ENCODE peak calls at places on chromosomes 12 and 14, in four cellular contexts. One of them, this sample, is unnamed.

GRCh38 chr14:77200406-77200985 is 18.9 kb downstream of the TMEM63C start:
- DNase-seq in IMR-90: no peak
- DNase-seq in K562: no peak
- DNase-seq in endothelial cell of umbilical vein: no peak
- DNase-seq in this sample: no peak

GRCh38 chr12:61546296-61546695 is 713.9 kb upstream of the USP15 start:
- DNase-seq in IMR-90: no peak
- DNase-seq in K562: no peak
- DNase-seq in endothelial cell of umbilical vein: no peak
- DNase-seq in this sample: no peak

GRCh38 chr14:58638231-58639205 is 756 bp downstream of the DACT1 start:
- DNase-seq in IMR-90: peak
- DNase-seq in K562: no peak
- DNase-seq in endothelial cell of umbilical vein: peak
- DNase-seq in this sample: no peak

GRCh38 chr12:113259499-113259953 is 38.3 kb downstream of the TPCN1 start:
- DNase-seq in IMR-90: no peak
- DNase-seq in K562: no peak
- DNase-seq in endothelial cell of umbilical vein: peak
- DNase-seq in this sample: no peak

GRCh38 chr14:92969470-92970232 is 46.7 kb downstream of the CHGA start:
- DNase-seq in IMR-90: no peak
- DNase-seq in K562: no peak
- DNase-seq in endothelial cell of umbilical vein: no peak
- DNase-seq in this sample: no peak

GRCh38 chr12:116955382-116956021 is 44.8 kb downstream of the FBXW8 start:
- DNase-seq in IMR-90: peak
- DNase-seq in K562: peak
- DNase-seq in endothelial cell of umbilical vein: no peak
- DNase-seq in this sample: no peak

GRCh38 chr14:25953532-25954144 is 644.2 kb downstream of the NOVA1 start:
- DNase-seq in IMR-90: no peak
- DNase-seq in K562: no peak
- DNase-seq in endothelial cell of umbilical vein: peak
- DNase-seq in this sample: no peak

GRCh38 chr12:49950310-49951251 is at the start of gene AQP2:
- DNase-seq in IMR-90: no peak
- DNase-seq in K562: no peak
- DNase-seq in endothelial cell of umbilical vein: no peak
- DNase-seq in this sample: no peak

GRCh38 chr14:101177301-101178055 is 274.0 kb upstream of the RTL1 start:
- DNase-seq in IMR-90: no peak
- DNase-seq in K562: no peak
- DNase-seq in endothelial cell of umbilical vein: no peak
- DNase-seq in this sample: no peak

GRCh38 chr12:92378682-92379479 is 233.2 kb upstream of the BTG1 start:
- DNase-seq in IMR-90: no peak
- DNase-seq in K562: peak
- DNase-seq in endothelial cell of umbilical vein: no peak
- DNase-seq in this sample: no peak

GRCh38 chr12:4857472-4858291 is 52.0 kb upstream of the KCNA1 start:
- DNase-seq in IMR-90: peak
- DNase-seq in K562: peak
- DNase-seq in endothelial cell of umbilical vein: peak
- DNase-seq in this sample: peak

GRCh38 chr14:70754989-70755388 is 54.3 kb downstream of the MAP3K9 start:
- DNase-seq in IMR-90: no peak
- DNase-seq in K562: no peak
- DNase-seq in endothelial cell of umbilical vein: no peak
- DNase-seq in this sample: no peak

GRCh38 chr12:70177637-70178036 is 65.6 kb upstream of the CNOT2 start:
- DNase-seq in IMR-90: no peak
- DNase-seq in K562: no peak
- DNase-seq in endothelial cell of umbilical vein: no peak
- DNase-seq in this sample: no peak

GRCh38 chr12:131831635-131832041 is 3.4 kb downstream of the MMP17 start:
- DNase-seq in IMR-90: peak
- DNase-seq in K562: no peak
- DNase-seq in endothelial cell of umbilical vein: no peak
- DNase-seq in this sample: no peak

GRCh38 chr14:53900499-53900898 is 56.1 kb downstream of the BMP4 start:
- DNase-seq in IMR-90: no peak
- DNase-seq in K562: no peak
- DNase-seq in endothelial cell of umbilical vein: no peak
- DNase-seq in this sample: no peak

GRCh38 chr14:95891742-95892141 is 15.1 kb downstream of the TUNAR start:
- DNase-seq in IMR-90: peak
- DNase-seq in K562: no peak
- DNase-seq in endothelial cell of umbilical vein: no peak
- DNase-seq in this sample: no peak

GRCh38 chr14:92455231-92455630 is 58.4 kb upstream of the RIN3 start:
- DNase-seq in IMR-90: no peak
- DNase-seq in K562: no peak
- DNase-seq in endothelial cell of umbilical vein: no peak
- DNase-seq in this sample: no peak

GRCh38 chr12:12398026-12398859 is 41.4 kb downstream of the BORCS5 start:
- DNase-seq in IMR-90: peak
- DNase-seq in K562: no peak
- DNase-seq in endothelial cell of umbilical vein: peak
- DNase-seq in this sample: no peak

GRCh38 chr14:22980672-22981089 is 1.7 kb downstream of the AJUBA start:
- DNase-seq in IMR-90: peak
- DNase-seq in K562: no peak
- DNase-seq in endothelial cell of umbilical vein: no peak
- DNase-seq in this sample: no peak

GRCh38 chr14:29144598-29144997 is 378.0 kb downstream of the FOXG1 start:
- DNase-seq in IMR-90: peak
- DNase-seq in K562: no peak
- DNase-seq in endothelial cell of umbilical vein: no peak
- DNase-seq in this sample: no peak

GRCh38 chr14:56870336-56870735 is 60.1 kb upstream of the OTX2 start:
- DNase-seq in IMR-90: no peak
- DNase-seq in K562: no peak
- DNase-seq in endothelial cell of umbilical vein: no peak
- DNase-seq in this sample: no peak

GRCh38 chr14:64704145-64704742 is at the start of gene PLEKHG3:
- DNase-seq in IMR-90: peak
- DNase-seq in K562: peak
- DNase-seq in endothelial cell of umbilical vein: peak
- DNase-seq in this sample: no peak

GRCh38 chr14:63578300-63578699 is 35.1 kb upstream of the PPP2R5E start:
- DNase-seq in IMR-90: peak
- DNase-seq in K562: no peak
- DNase-seq in endothelial cell of umbilical vein: no peak
- DNase-seq in this sample: no peak

GRCh38 chr12:122184522-122184921 is 1.6 kb downstream of the LRRC43 start:
- DNase-seq in IMR-90: no peak
- DNase-seq in K562: no peak
- DNase-seq in endothelial cell of umbilical vein: no peak
- DNase-seq in this sample: no peak

GRCh38 chr12:94231718-94232117 is 83.3 kb downstream of the PLXNC1 start:
- DNase-seq in IMR-90: no peak
- DNase-seq in K562: no peak
- DNase-seq in endothelial cell of umbilical vein: no peak
- DNase-seq in this sample: no peak

GRCh38 chr14:101199028-101199770 is 295.7 kb upstream of the RTL1 start:
- DNase-seq in IMR-90: no peak
- DNase-seq in K562: no peak
- DNase-seq in endothelial cell of umbilical vein: no peak
- DNase-seq in this sample: no peak

GRCh38 chr12:42485823-42486222 is 103.7 kb downstream of the PRICKLE1 start:
- DNase-seq in IMR-90: no peak
- DNase-seq in K562: no peak
- DNase-seq in endothelial cell of umbilical vein: no peak
- DNase-seq in this sample: no peak

GRCh38 chr12:15924956-15925355 is 13.8 kb downstream of the DERA start:
- DNase-seq in IMR-90: no peak
- DNase-seq in K562: no peak
- DNase-seq in endothelial cell of umbilical vein: no peak
- DNase-seq in this sample: no peak

GRCh38 chr14:35159742-35160409 is 37.5 kb downstream of the PRORP start:
- DNase-seq in IMR-90: peak
- DNase-seq in K562: peak
- DNase-seq in endothelial cell of umbilical vein: peak
- DNase-seq in this sample: no peak

GRCh38 chr12:31517994-31518393 is 72.9 kb downstream of the DENND5B start:
- DNase-seq in IMR-90: peak
- DNase-seq in K562: no peak
- DNase-seq in endothelial cell of umbilical vein: peak
- DNase-seq in this sample: no peak

GRCh38 chr12:90631581-90631980 is 323.4 kb downstream of the CCER1 start:
- DNase-seq in IMR-90: no peak
- DNase-seq in K562: no peak
- DNase-seq in endothelial cell of umbilical vein: no peak
- DNase-seq in this sample: no peak

GRCh38 chr14:72717220-72717619 is 176.7 kb downstream of the DPF3 start:
- DNase-seq in IMR-90: no peak
- DNase-seq in K562: no peak
- DNase-seq in endothelial cell of umbilical vein: no peak
- DNase-seq in this sample: no peak

GRCh38 chr14:74912801-74913200 is 10.3 kb downstream of the RPS6KL1 start:
- DNase-seq in IMR-90: no peak
- DNase-seq in K562: no peak
- DNase-seq in endothelial cell of umbilical vein: no peak
- DNase-seq in this sample: no peak

GRCh38 chr14:81172353-81172752 is 48.4 kb downstream of the GTF2A1 start:
- DNase-seq in IMR-90: peak
- DNase-seq in K562: no peak
- DNase-seq in endothelial cell of umbilical vein: no peak
- DNase-seq in this sample: no peak

GRCh38 chr14:81170829-81171195 is 49.9 kb downstream of the GTF2A1 start:
- DNase-seq in IMR-90: no peak
- DNase-seq in K562: no peak
- DNase-seq in endothelial cell of umbilical vein: no peak
- DNase-seq in this sample: no peak

GRCh38 chr14:81170104-81170828 is 50.5 kb downstream of the GTF2A1 start:
- DNase-seq in IMR-90: peak
- DNase-seq in K562: peak
- DNase-seq in endothelial cell of umbilical vein: peak
- DNase-seq in this sample: peak

GRCh38 chr14:81169711-81170103 is 51.1 kb downstream of the GTF2A1 start:
- DNase-seq in IMR-90: peak
- DNase-seq in K562: no peak
- DNase-seq in endothelial cell of umbilical vein: peak
- DNase-seq in this sample: no peak

DNA sequence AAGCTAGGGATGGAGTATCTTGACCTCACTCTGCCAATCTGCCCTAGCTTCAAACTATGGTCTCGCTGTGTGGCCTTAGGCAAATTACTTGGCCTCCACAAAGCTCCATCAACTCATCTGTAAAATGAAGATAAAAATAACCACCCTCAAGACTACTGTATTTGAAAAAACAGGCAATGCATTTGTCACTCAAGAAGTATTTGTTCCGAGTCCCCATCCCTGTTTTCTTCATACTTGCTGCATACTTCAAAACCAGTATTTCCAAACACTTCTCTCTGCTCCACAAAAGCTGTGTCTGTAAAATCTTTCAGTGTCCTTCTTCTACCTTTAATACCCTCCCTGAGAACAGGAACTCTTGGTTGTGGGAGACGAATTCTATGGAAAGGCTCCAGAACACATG is 47.9 kb downstream of the GTF2A1 start:
- DNase-seq in IMR-90: peak
- DNase-seq in K562: no peak
- DNase-seq in endothelial cell of umbilical vein: no peak
- DNase-seq in this sample: no peak
- TF ChIP-seq FOS in IMR-90: no peak
- TF ChIP-seq FOS in K562: no peak
- TF ChIP-seq FOS in endothelial cell of umbilical vein: no peak
- TF ChIP-seq FOS in this sample: no peak

GRCh38 chr14:50001146-50001998 is 108.5 kb downstream of the ARF6 start:
- DNase-seq in IMR-90: peak
- DNase-seq in K562: peak
- DNase-seq in endothelial cell of umbilical vein: no peak
- DNase-seq in this sample: no peak
- TF ChIP-seq FOS in IMR-90: no peak
- TF ChIP-seq FOS in K562: no peak
- TF ChIP-seq FOS in endothelial cell of umbilical vein: no peak
- TF ChIP-seq FOS in this sample: no peak

DNA sequence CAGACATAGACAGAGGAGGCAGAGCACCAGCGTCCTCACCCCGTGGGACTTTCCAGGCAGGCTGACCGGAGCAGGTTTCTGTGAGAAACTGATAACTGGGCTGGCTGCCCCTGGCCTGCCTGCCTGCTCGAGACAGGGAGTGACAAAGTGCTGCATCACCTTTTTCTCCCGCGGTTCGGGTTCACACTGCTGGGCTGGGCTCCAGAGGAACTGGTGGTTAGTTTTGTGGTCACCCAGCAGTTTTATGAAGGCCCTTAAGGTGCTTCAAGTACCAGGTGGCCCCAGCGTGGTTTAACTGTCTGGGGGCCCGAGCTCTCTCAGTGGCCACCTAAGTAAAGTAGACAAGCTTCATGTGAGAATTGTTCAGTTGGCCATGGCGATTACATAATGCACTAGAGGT is 1073.6 kb downstream of the BCL11B start:
- DNase-seq in IMR-90: no peak
- DNase-seq in K562: no peak
- DNase-seq in endothelial cell of umbilical vein: no peak
- DNase-seq in this sample: no peak
- TF ChIP-seq FOS in IMR-90: no peak
- TF ChIP-seq FOS in K562: no peak
- TF ChIP-seq FOS in endothelial cell of umbilical vein: no peak
- TF ChIP-seq FOS in this sample: no peak

GRCh38 chr12:54253240-54253639 is 26.7 kb downstream of the CBX5 start:
- DNase-seq in IMR-90: no peak
- DNase-seq in K562: no peak
- DNase-seq in endothelial cell of umbilical vein: no peak
- DNase-seq in this sample: no peak

GRCh38 chr12:54251667-54252284 is 28.1 kb downstream of the CBX5 start:
- DNase-seq in IMR-90: peak
- DNase-seq in K562: peak
- DNase-seq in endothelial cell of umbilical vein: peak
- DNase-seq in this sample: no peak

GRCh38 chr12:54246011-54246641 is 33.8 kb downstream of the CBX5 start:
- DNase-seq in IMR-90: no peak
- DNase-seq in K562: no peak
- DNase-seq in endothelial cell of umbilical vein: no peak
- DNase-seq in this sample: no peak

DNA sequence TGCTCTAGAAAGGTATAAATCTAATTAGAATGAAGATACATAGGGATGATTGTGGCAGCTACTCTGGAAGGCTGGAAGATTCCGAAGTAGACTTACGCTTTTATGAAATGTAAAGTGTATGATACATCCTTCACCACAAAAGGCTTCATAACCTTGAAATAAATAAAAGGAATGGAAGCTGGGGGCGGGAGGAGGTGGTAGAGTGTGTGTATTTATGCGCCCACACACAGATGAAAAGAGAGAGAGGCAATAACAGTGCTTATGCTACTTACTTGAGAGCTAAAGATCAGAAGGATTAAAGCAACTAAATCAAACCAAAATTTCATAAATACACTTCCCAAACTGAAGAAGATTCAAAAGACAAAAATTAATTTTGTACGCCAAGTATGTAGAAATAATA is 30.4 kb downstream of the CBX5 start:
- DNase-seq in IMR-90: peak
- DNase-seq in K562: no peak
- DNase-seq in endothelial cell of umbilical vein: no peak
- DNase-seq in this sample: no peak
- TF ChIP-seq FOS in IMR-90: no peak
- TF ChIP-seq FOS in K562: no peak
- TF ChIP-seq FOS in endothelial cell of umbilical vein: no peak
- TF ChIP-seq FOS in this sample: no peak

GRCh38 chr12:25054076-25054782 is 105.3 kb upstream of the BCAT1 start:
- DNase-seq in IMR-90: no peak
- DNase-seq in K562: no peak
- DNase-seq in endothelial cell of umbilical vein: no peak
- DNase-seq in this sample: no peak
- TF ChIP-seq FOS in IMR-90: no peak
- TF ChIP-seq FOS in K562: no peak
- TF ChIP-seq FOS in endothelial cell of umbilical vein: no peak
- TF ChIP-seq FOS in this sample: no peak